ENCODE peak calls at places on chromosome X, in six cellular contexts. M, N, L, H, V and D are unnamed samples.

GRCh38 chrX:48890934-48891401 is 6.6 kb downstream of the TIMM17B start:
- DNase-seq in M (no peak), N (no peak), L (peak), H (peak), V (no peak), D (no peak)

GRCh38 chrX:13493659-13494058 is 75.7 kb upstream of the EGFL6 start:
- DNase-seq in M (no peak), N (no peak), L (no peak), H (no peak), V (no peak), D (no peak)

GRCh38 chrX:154443479-154443910 is 446 bp upstream of the FAM50A start:
- DNase-seq in M (no peak), N (no peak), L (no peak), H (peak), V (no peak), D (no peak)

GRCh38 chrX:55201930-55202579 is 18.1 kb upstream of the PAGE5 start:
- DNase-seq in M (no peak), N (no peak), L (no peak), H (no peak), V (no peak), D (no peak)

GRCh38 chrX:68894513-68895338 is 65.9 kb downstream of the EFNB1 start:
- DNase-seq in M (no peak), N (no peak), L (peak), H (peak), V (peak), D (no peak)

GRCh38 chrX:130174937-130175336 is 3.2 kb downstream of the RAB33A start:
- DNase-seq in M (no peak), N (no peak), L (no peak), H (no peak), V (no peak), D (no peak)

GRCh38 chrX:84709987-84710386 is 207.7 kb upstream of the HDX start:
- DNase-seq in M (no peak), N (no peak), L (no peak), H (no peak), V (no peak), D (no peak)

GRCh38 chrX:44305921-44306320 is 37.6 kb downstream of the EFHC2 start:
- DNase-seq in M (no peak), N (no peak), L (no peak), H (no peak), V (no peak), D (no peak)

GRCh38 chrX:264634-265455 is 16.3 kb upstream of the PLCXD1 start:
- DNase-seq in M (no peak), N (peak), L (peak), H (peak), V (no peak), D (no peak)

GRCh38 chrX:133634416-133634815 is 219.1 kb upstream of the GPC4 start:
- DNase-seq in M (no peak), N (no peak), L (no peak), H (no peak), V (no peak), D (no peak)

GRCh38 chrX:45006002-45006800 is 133.2 kb downstream of the KDM6A start:
- DNase-seq in M (peak), N (no peak), L (no peak), H (no peak), V (no peak), D (no peak)

GRCh38 chrX:113392355-113392754 is 551.7 kb upstream of the AMOT start:
- DNase-seq in M (no peak), N (no peak), L (no peak), H (no peak), V (no peak), D (no peak)

GRCh38 chrX:20514358-20514757 is 247.6 kb upstream of the RPS6KA3 start:
- DNase-seq in M (peak), N (no peak), L (no peak), H (peak), V (no peak), D (no peak)

GRCh38 chrX:75784689-75785491 is at the start of gene MAGEE2:
- DNase-seq in M (no peak), N (no peak), L (no peak), H (no peak), V (no peak), D (no peak)

GRCh38 chrX:55488268-55488558 is 1.4 kb downstream of the USP51 start:
- DNase-seq in M (no peak), N (no peak), L (no peak), H (no peak), V (no peak), D (no peak)

DNA sequence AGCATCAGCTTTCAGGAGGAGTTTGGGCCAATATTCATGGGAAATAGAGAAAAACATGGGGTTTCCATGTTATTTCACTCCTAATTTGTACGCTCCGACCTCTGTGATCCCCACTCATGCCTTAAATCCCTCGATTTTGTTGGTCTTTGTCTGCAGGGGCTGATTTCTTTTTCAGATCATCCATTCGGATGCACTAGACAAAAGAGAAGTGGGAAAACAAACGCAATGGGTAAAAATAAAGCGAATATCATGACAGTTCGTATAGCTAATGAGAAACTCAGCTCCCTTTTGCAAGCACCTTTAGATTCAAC is 139.1 kb upstream of the PLAC1 start:
- DNase-seq in M (no peak), N (no peak), L (no peak), H (no peak), V (no peak), D (no peak)
- H3K4me3 ChIP-seq in M (peak), N (peak), L (peak), H (peak), V (peak), D (peak)

DNA sequence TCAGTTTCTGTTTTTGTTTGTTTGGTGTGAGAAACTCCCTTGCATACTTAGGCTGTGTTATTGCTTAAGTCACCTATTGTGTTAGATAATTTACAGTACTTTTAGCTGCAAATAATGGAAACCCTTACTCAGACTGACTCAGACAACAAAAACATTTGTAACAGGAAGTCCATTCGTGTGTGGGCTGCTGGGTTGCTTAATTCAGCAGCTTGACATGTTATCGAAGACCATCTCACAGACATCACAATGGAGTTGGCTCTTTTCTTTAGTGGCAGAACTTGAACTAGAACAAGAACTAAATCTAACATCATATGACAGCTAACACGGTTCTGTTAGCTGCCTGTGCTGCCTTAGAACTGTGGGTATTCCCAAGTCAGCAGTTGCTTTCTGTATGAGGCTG is 9.9 kb upstream of the GABRE start:
- DNase-seq in M (peak), N (no peak), L (no peak), H (peak), V (no peak), D (no peak)
- TF ChIP-seq CTCF in M (no peak), N (no peak), L (no peak), H (no peak), V (no peak), D (no peak)

GRCh38 chrX:40448793-40449192 is 132.0 kb upstream of the ATP6AP2 start:
- DNase-seq in M (no peak), N (no peak), L (no peak), H (no peak), V (no peak), D (no peak)
- H3K4me3 ChIP-seq in M (no peak), N (no peak), L (no peak), H (no peak), V (no peak), D (no peak)

GRCh38 chrX:73262991-73263390 is 48.3 kb upstream of the NAP1L2 start:
- DNase-seq in M (no peak), N (no peak), L (no peak), H (peak), V (no peak), D (no peak)
- TF ChIP-seq CTCF in M (no peak), N (no peak), L (no peak), H (no peak), V (no peak), D (peak)

DNA sequence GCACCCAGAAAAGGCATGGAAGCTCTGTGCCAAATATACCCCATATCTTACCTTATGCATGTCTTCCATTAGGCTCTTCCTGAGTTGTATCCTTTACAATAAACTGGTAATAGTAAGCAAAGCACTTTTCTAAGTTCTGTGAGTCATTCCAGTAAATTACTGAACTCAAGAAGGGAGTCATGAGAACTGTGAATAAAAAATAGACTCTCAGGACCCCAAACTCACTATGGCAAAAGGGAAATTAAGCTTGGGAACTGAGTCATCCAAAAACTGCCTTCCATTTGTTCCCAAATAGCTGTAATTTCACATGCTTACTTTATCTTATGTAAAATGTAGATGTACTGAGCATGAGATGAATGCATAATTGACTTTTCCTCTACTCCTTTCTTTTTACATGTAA is 8.0 kb downstream of the TCEAL3 start:
- DNase-seq in M (no peak), N (no peak), L (no peak), H (peak), V (no peak), D (no peak)
- H3K4me3 ChIP-seq in M (no peak), N (no peak), L (no peak), H (no peak), V (no peak), D (no peak)